ENCODE peak calls at places on chromosomes 6 and 20, in six cellular contexts. One of them, this sample, is unnamed.

GRCh38 chr6:145904391-145904790 is 59.8 kb downstream of the SHPRH start:
- DNase-seq in left cardiac atrium: no peak
- DNase-seq in endothelial cell: no peak
- DNase-seq in Calu3: no peak
- DNase-seq in substantia nigra: no peak
- DNase-seq in HFF-Myc: no peak
- DNase-seq in this sample: no peak

GRCh38 chr6:33854572-33855030 is 50.8 kb upstream of the MLN start:
- DNase-seq in endothelial cell: no peak
- DNase-seq in substantia nigra: no peak
- DNase-seq in left cardiac atrium: no peak
- DNase-seq in Calu3: no peak
- DNase-seq in HFF-Myc: no peak
- DNase-seq in this sample: no peak

GRCh38 chr6:22582806-22583205 is 13.4 kb downstream of the HDGFL1 start:
- DNase-seq in substantia nigra: no peak
- DNase-seq in left cardiac atrium: no peak
- DNase-seq in endothelial cell: no peak
- DNase-seq in HFF-Myc: no peak
- DNase-seq in Calu3: no peak
- DNase-seq in this sample: no peak

GRCh38 chr6:140623498-140623897 is 1249.0 kb upstream of the CITED2 start:
- DNase-seq in Calu3: no peak
- DNase-seq in endothelial cell: no peak
- DNase-seq in substantia nigra: no peak
- DNase-seq in left cardiac atrium: no peak
- DNase-seq in HFF-Myc: peak
- DNase-seq in this sample: no peak

GRCh38 chr6:10513544-10513943 is 7.6 kb upstream of the GCNT2 start:
- DNase-seq in HFF-Myc: no peak
- DNase-seq in substantia nigra: no peak
- DNase-seq in left cardiac atrium: no peak
- DNase-seq in endothelial cell: no peak
- DNase-seq in Calu3: no peak
- DNase-seq in this sample: no peak

GRCh38 chr6:21019614-21020013 is 485.4 kb downstream of the CDKAL1 start:
- DNase-seq in endothelial cell: no peak
- DNase-seq in substantia nigra: no peak
- DNase-seq in Calu3: no peak
- DNase-seq in HFF-Myc: no peak
- DNase-seq in left cardiac atrium: no peak
- DNase-seq in this sample: no peak

GRCh38 chr6:87481936-87482335 is 9.2 kb downstream of the SLC35A1 start:
- DNase-seq in HFF-Myc: no peak
- DNase-seq in Calu3: no peak
- DNase-seq in left cardiac atrium: no peak
- DNase-seq in substantia nigra: no peak
- DNase-seq in endothelial cell: no peak
- DNase-seq in this sample: no peak

GRCh38 chr6:130215526-130215925 is 7.2 kb downstream of the SAMD3 start:
- DNase-seq in substantia nigra: no peak
- DNase-seq in endothelial cell: no peak
- DNase-seq in HFF-Myc: no peak
- DNase-seq in left cardiac atrium: no peak
- DNase-seq in Calu3: no peak
- DNase-seq in this sample: no peak

GRCh38 chr6:2021713-2022125 is 223.7 kb downstream of the GMDS start:
- DNase-seq in substantia nigra: no peak
- DNase-seq in endothelial cell: no peak
- DNase-seq in Calu3: peak
- DNase-seq in left cardiac atrium: peak
- DNase-seq in HFF-Myc: peak
- DNase-seq in this sample: peak

GRCh38 chr6:135210632-135211305 is 29.7 kb downstream of the MYB start:
- DNase-seq in Calu3: no peak
- DNase-seq in endothelial cell: no peak
- DNase-seq in left cardiac atrium: no peak
- DNase-seq in substantia nigra: no peak
- DNase-seq in HFF-Myc: no peak
- DNase-seq in this sample: no peak

GRCh38 chr6:55069132-55069781 is 105.1 kb upstream of the HCRTR2 start:
- DNase-seq in HFF-Myc: peak
- DNase-seq in left cardiac atrium: no peak
- DNase-seq in endothelial cell: peak
- DNase-seq in substantia nigra: no peak
- DNase-seq in Calu3: peak
- DNase-seq in this sample: peak

GRCh38 chr20:36152266-36152665 is 2.3 kb upstream of the EPB41L1 start:
- DNase-seq in substantia nigra: no peak
- DNase-seq in left cardiac atrium: no peak
- DNase-seq in HFF-Myc: no peak
- DNase-seq in endothelial cell: no peak
- DNase-seq in Calu3: no peak
- DNase-seq in this sample: peak

GRCh38 chr6:169829786-169830185 is 78.4 kb downstream of the ERMARD start:
- DNase-seq in Calu3: no peak
- DNase-seq in endothelial cell: no peak
- DNase-seq in HFF-Myc: no peak
- DNase-seq in substantia nigra: no peak
- DNase-seq in left cardiac atrium: no peak
- DNase-seq in this sample: no peak

GRCh38 chr6:33416386-33417126 is 1.4 kb downstream of the CUTA start:
- DNase-seq in HFF-Myc: no peak
- DNase-seq in left cardiac atrium: no peak
- DNase-seq in Calu3: no peak
- DNase-seq in substantia nigra: no peak
- DNase-seq in endothelial cell: no peak
- DNase-seq in this sample: no peak

GRCh38 chr6:133185731-133186130 is 55.4 kb upstream of the EYA4 start:
- DNase-seq in HFF-Myc: no peak
- DNase-seq in left cardiac atrium: no peak
- DNase-seq in substantia nigra: no peak
- DNase-seq in endothelial cell: no peak
- DNase-seq in Calu3: no peak
- DNase-seq in this sample: no peak

GRCh38 chr6:157162756-157163433 is 160.4 kb downstream of the TMEM242 start:
- DNase-seq in HFF-Myc: no peak
- DNase-seq in left cardiac atrium: no peak
- DNase-seq in Calu3: no peak
- DNase-seq in endothelial cell: no peak
- DNase-seq in substantia nigra: no peak
- DNase-seq in this sample: no peak

GRCh38 chr6:10584607-10585006 is 63.5 kb downstream of the GCNT2 start:
- DNase-seq in HFF-Myc: no peak
- DNase-seq in endothelial cell: no peak
- DNase-seq in Calu3: no peak
- DNase-seq in substantia nigra: no peak
- DNase-seq in left cardiac atrium: no peak
- DNase-seq in this sample: no peak

GRCh38 chr6:43606019-43606418 is 23.0 kb downstream of the GTPBP2 start:
- DNase-seq in Calu3: no peak
- DNase-seq in left cardiac atrium: no peak
- DNase-seq in HFF-Myc: no peak
- DNase-seq in endothelial cell: no peak
- DNase-seq in substantia nigra: no peak
- DNase-seq in this sample: no peak

GRCh38 chr6:112502348-112503130 is 155.4 kb downstream of the RFPL4B start:
- DNase-seq in endothelial cell: no peak
- DNase-seq in substantia nigra: no peak
- DNase-seq in HFF-Myc: no peak
- DNase-seq in Calu3: no peak
- DNase-seq in left cardiac atrium: no peak
- DNase-seq in this sample: no peak

GRCh38 chr6:42316390-42316970 is 98.8 kb upstream of the MRPS10 start:
- DNase-seq in endothelial cell: no peak
- DNase-seq in left cardiac atrium: no peak
- DNase-seq in HFF-Myc: no peak
- DNase-seq in Calu3: peak
- DNase-seq in substantia nigra: no peak
- DNase-seq in this sample: no peak

GRCh38 chr20:53926428-53927028 is 143.9 kb downstream of the BCAS1 start:
- DNase-seq in left cardiac atrium: no peak
- DNase-seq in Calu3: peak
- DNase-seq in HFF-Myc: no peak
- DNase-seq in endothelial cell: no peak
- DNase-seq in substantia nigra: no peak
- DNase-seq in this sample: no peak

GRCh38 chr6:15425947-15426346 is 180.1 kb downstream of the JARID2 start:
- DNase-seq in substantia nigra: no peak
- DNase-seq in HFF-Myc: no peak
- DNase-seq in Calu3: no peak
- DNase-seq in left cardiac atrium: no peak
- DNase-seq in endothelial cell: no peak
- DNase-seq in this sample: no peak

GRCh38 chr6:85418059-85418458 is 31.8 kb upstream of the NT5E start:
- DNase-seq in substantia nigra: no peak
- DNase-seq in left cardiac atrium: no peak
- DNase-seq in HFF-Myc: no peak
- DNase-seq in endothelial cell: no peak
- DNase-seq in Calu3: no peak
- DNase-seq in this sample: no peak

GRCh38 chr6:131058236-131058635 is 4.8 kb downstream of the EPB41L2 start:
- DNase-seq in endothelial cell: no peak
- DNase-seq in Calu3: no peak
- DNase-seq in left cardiac atrium: no peak
- DNase-seq in HFF-Myc: no peak
- DNase-seq in substantia nigra: no peak
- DNase-seq in this sample: no peak

GRCh38 chr20:50136822-50137599 is 16.5 kb downstream of the PEDS1 start:
- DNase-seq in substantia nigra: no peak
- DNase-seq in Calu3: no peak
- DNase-seq in endothelial cell: no peak
- DNase-seq in HFF-Myc: no peak
- DNase-seq in left cardiac atrium: no peak
- DNase-seq in this sample: no peak

GRCh38 chr6:36357872-36358234 is 21.2 kb upstream of the BNIP5 start:
- DNase-seq in HFF-Myc: no peak
- DNase-seq in left cardiac atrium: no peak
- DNase-seq in substantia nigra: no peak
- DNase-seq in endothelial cell: no peak
- DNase-seq in Calu3: no peak
- DNase-seq in this sample: no peak

GRCh38 chr6:17542243-17542642 is 57.9 kb upstream of the FAM8A1 start:
- DNase-seq in left cardiac atrium: no peak
- DNase-seq in endothelial cell: no peak
- DNase-seq in substantia nigra: no peak
- DNase-seq in HFF-Myc: no peak
- DNase-seq in Calu3: no peak
- DNase-seq in this sample: no peak

GRCh38 chr6:42727627-42728026 is 5.2 kb upstream of the PRPH2 start:
- DNase-seq in substantia nigra: no peak
- DNase-seq in Calu3: no peak
- DNase-seq in left cardiac atrium: peak
- DNase-seq in HFF-Myc: no peak
- DNase-seq in endothelial cell: no peak
- DNase-seq in this sample: no peak

GRCh38 chr20:6663751-6664388 is 103.6 kb upstream of the BMP2 start:
- DNase-seq in Calu3: peak
- DNase-seq in left cardiac atrium: no peak
- DNase-seq in substantia nigra: no peak
- DNase-seq in endothelial cell: no peak
- DNase-seq in HFF-Myc: no peak
- DNase-seq in this sample: no peak

GRCh38 chr6:15936503-15936902 is 192.4 kb upstream of the MYLIP start:
- DNase-seq in HFF-Myc: no peak
- DNase-seq in substantia nigra: no peak
- DNase-seq in endothelial cell: no peak
- DNase-seq in Calu3: no peak
- DNase-seq in left cardiac atrium: no peak
- DNase-seq in this sample: no peak

GRCh38 chr6:128350416-128351254 is 169.8 kb downstream of the PTPRK start:
- DNase-seq in Calu3: no peak
- DNase-seq in substantia nigra: no peak
- DNase-seq in HFF-Myc: no peak
- DNase-seq in left cardiac atrium: no peak
- DNase-seq in endothelial cell: no peak
- DNase-seq in this sample: no peak

GRCh38 chr6:43304882-43305281 is 3.7 kb downstream of the CRIP3 start:
- DNase-seq in substantia nigra: no peak
- DNase-seq in endothelial cell: no peak
- DNase-seq in HFF-Myc: no peak
- DNase-seq in Calu3: no peak
- DNase-seq in left cardiac atrium: no peak
- DNase-seq in this sample: no peak

GRCh38 chr20:49956689-49957443 is 20.7 kb downstream of the RNF114 start:
- DNase-seq in endothelial cell: no peak
- DNase-seq in Calu3: no peak
- DNase-seq in left cardiac atrium: peak
- DNase-seq in HFF-Myc: no peak
- DNase-seq in substantia nigra: peak
- DNase-seq in this sample: no peak

GRCh38 chr20:14445310-14445709 is 107.9 kb upstream of the FLRT3 start:
- DNase-seq in Calu3: no peak
- DNase-seq in left cardiac atrium: no peak
- DNase-seq in HFF-Myc: peak
- DNase-seq in substantia nigra: no peak
- DNase-seq in endothelial cell: no peak
- DNase-seq in this sample: no peak

This sample was measured in BE2C.